ENCODE peak calls at places on chromosomes 2 and 18, in six cellular contexts. N is keratinocyte, D is IMR-90, L is endothelial cell of umbilical vein, U is K562, S is SK-N-SH. J is an unnamed sample.

GRCh38 chr18:12921178-12921577 is 26.6 kb upstream of the SEH1L start:
- DNase-seq in N (no peak), D (no peak), L (no peak), U (no peak), S (no peak), J (no peak)

GRCh38 chr18:3966985-3967856 is 487.9 kb downstream of the DLGAP1 start:
- DNase-seq in N (no peak), D (peak), L (no peak), U (no peak), S (no peak), J (no peak)

GRCh38 chr2:191171291-191171690 is 20.5 kb upstream of the STAT4 start:
- DNase-seq in N (no peak), D (no peak), L (no peak), U (no peak), S (peak), J (no peak)

GRCh38 chr2:128729051-128729450 is 410.4 kb upstream of the HS6ST1 start:
- DNase-seq in N (no peak), D (no peak), L (no peak), U (no peak), S (no peak), J (no peak)

GRCh38 chr18:40293311-40293710 is 1661.7 kb upstream of the PIK3C3 start:
- DNase-seq in N (no peak), D (no peak), L (no peak), U (no peak), S (no peak), J (no peak)

GRCh38 chr18:63379639-63379962 is 12.6 kb upstream of the KDSR start:
- DNase-seq in N (no peak), D (peak), L (no peak), U (no peak), S (no peak), J (no peak)

GRCh38 chr2:8457092-8457481 is 224.8 kb upstream of the ID2 start:
- DNase-seq in N (no peak), D (no peak), L (no peak), U (no peak), S (peak), J (no peak)

GRCh38 chr2:30765226-30765625 is 42.0 kb downstream of the CAPN13 start:
- DNase-seq in N (no peak), D (no peak), L (no peak), U (no peak), S (no peak), J (no peak)

GRCh38 chr2:234191819-234192407 is 141.4 kb downstream of the SPP2 start:
- DNase-seq in N (peak), D (peak), L (no peak), U (no peak), S (no peak), J (no peak)

GRCh38 chr2:234679151-234679765 is 182.4 kb upstream of the ARL4C start:
- DNase-seq in N (no peak), D (no peak), L (no peak), U (no peak), S (no peak), J (no peak)

GRCh38 chr2:151315381-151315903 is 26.0 kb upstream of the NMI start:
- DNase-seq in N (no peak), D (peak), L (no peak), U (no peak), S (no peak), J (no peak)

GRCh38 chr18:23137093-23137640 is 1.9 kb downstream of the CABLES1 start:
- DNase-seq in N (no peak), D (no peak), L (peak), U (no peak), S (no peak), J (no peak)

GRCh38 chr2:205678743-205679142 is 3.6 kb upstream of the NRP2 start:
- DNase-seq in N (no peak), D (no peak), L (no peak), U (no peak), S (no peak), J (no peak)

GRCh38 chr2:121205321-121205942 is 79.6 kb downstream of the TFCP2L1 start:
- DNase-seq in N (no peak), D (no peak), L (no peak), U (no peak), S (peak), J (no peak)

GRCh38 chr2:12416600-12416999 is 300.1 kb upstream of the TRIB2 start:
- DNase-seq in N (no peak), D (peak), L (peak), U (peak), S (no peak), J (no peak)

GRCh38 chr2:229164545-229165249 is 106.4 kb downstream of the PID1 start:
- DNase-seq in N (no peak), D (peak), L (no peak), U (no peak), S (no peak), J (no peak)

GRCh38 chr18:12645751-12646203 is 12.1 kb downstream of the SPIRE1 start:
- DNase-seq in N (no peak), D (peak), L (peak), U (no peak), S (no peak), J (no peak)

GRCh38 chr2:203631068-203631757 is 75.2 kb upstream of the CD28 start:
- DNase-seq in N (no peak), D (no peak), L (no peak), U (no peak), S (no peak), J (no peak)

GRCh38 chr2:162092656-162093556 is 18.9 kb upstream of the DPP4 start:
- DNase-seq in N (peak), D (peak), L (peak), U (no peak), S (no peak), J (peak)

GRCh38 chr18:77635858-77636257 is 386.2 kb downstream of the GALR1 start:
- DNase-seq in N (no peak), D (no peak), L (no peak), U (no peak), S (no peak), J (no peak)

GRCh38 chr18:3599861-3600260 is 149.9 kb downstream of the TGIF1 start:
- DNase-seq in N (no peak), D (no peak), L (no peak), U (no peak), S (no peak), J (no peak)

GRCh38 chr2:53913721-53914120 is 54.0 kb upstream of the GPR75 start:
- DNase-seq in N (no peak), D (peak), L (peak), U (no peak), S (no peak), J (no peak)

GRCh38 chr2:30072250-30072842 is 74.5 kb upstream of the YPEL5 start:
- DNase-seq in N (peak), D (peak), L (peak), U (peak), S (peak), J (peak)

GRCh38 chr18:46333371-46334199 is 229.4 kb downstream of the HAUS1 start:
- DNase-seq in N (no peak), D (no peak), L (no peak), U (no peak), S (peak), J (no peak)

GRCh38 chr2:30259071-30259470 is 27.7 kb downstream of the LBH start:
- DNase-seq in N (no peak), D (no peak), L (no peak), U (no peak), S (no peak), J (no peak)

GRCh38 chr18:79779021-79779699 is 18.6 kb upstream of the KCNG2 start:
- DNase-seq in N (no peak), D (no peak), L (no peak), U (no peak), S (peak), J (peak)

GRCh38 chr18:69774831-69775230 is 172.8 kb downstream of the CD226 start:
- DNase-seq in N (no peak), D (peak), L (no peak), U (no peak), S (no peak), J (no peak)

GRCh38 chr2:169049142-169049541 is 18.0 kb upstream of the ABCB11 start:
- DNase-seq in N (no peak), D (no peak), L (no peak), U (no peak), S (no peak), J (no peak)

GRCh38 chr18:28512357-28512756 is 335.4 kb upstream of the CDH2 start:
- DNase-seq in N (no peak), D (no peak), L (no peak), U (no peak), S (no peak), J (no peak)

GRCh38 chr18:9215221-9215933 is 78.8 kb downstream of the ANKRD12 start:
- DNase-seq in N (no peak), D (no peak), L (no peak), U (no peak), S (no peak), J (no peak)

GRCh38 chr2:208040199-208041171 is 15.2 kb upstream of the PLEKHM3 start:
- DNase-seq in N (no peak), D (peak), L (peak), U (peak), S (peak), J (peak)

GRCh38 chr2:72146357-72147302 is 1.0 kb downstream of the CYP26B1 start:
- DNase-seq in N (no peak), D (no peak), L (peak), U (no peak), S (peak), J (peak)

GRCh38 chr2:159131882-159132281 is 154.6 kb downstream of the WDSUB1 start:
- DNase-seq in N (no peak), D (peak), L (peak), U (no peak), S (no peak), J (peak)

GRCh38 chr2:74530239-74531161 is 767 bp downstream of the HTRA2 start:
- DNase-seq in N (no peak), D (peak), L (peak), U (peak), S (peak), J (peak)

GRCh38 chr2:61967262-61967661 is 61.8 kb downstream of the COMMD1 start:
- DNase-seq in N (no peak), D (peak), L (no peak), U (no peak), S (no peak), J (no peak)

GRCh38 chr2:29317077-29317517 is 201.9 kb downstream of the CLIP4 start:
- DNase-seq in N (no peak), D (no peak), L (no peak), U (no peak), S (no peak), J (no peak)

GRCh38 chr2:84849271-84849952 is 31.5 kb downstream of the TRABD2A start:
- DNase-seq in N (no peak), D (peak), L (no peak), U (no peak), S (no peak), J (no peak)

GRCh38 chr2:178479275-178479616 is 846 bp upstream of the FKBP7 start:
- DNase-seq in N (no peak), D (no peak), L (no peak), U (peak), S (no peak), J (no peak)
- TF ChIP-seq CTCF in N (no peak), D (no peak), L (no peak), U (no peak), S (no peak), J (no peak)

GRCh38 chr18:25456284-25456683 is 104.3 kb upstream of the ZNF521 start:
- DNase-seq in N (no peak), D (no peak), L (peak), U (no peak), S (no peak), J (no peak)

GRCh38 chr18:25459814-25460213 is 107.8 kb upstream of the ZNF521 start:
- DNase-seq in N (no peak), D (no peak), L (no peak), U (no peak), S (no peak), J (no peak)

GRCh38 chr18:25457196-25457595 is 105.2 kb upstream of the ZNF521 start:
- DNase-seq in N (no peak), D (no peak), L (no peak), U (no peak), S (no peak), J (no peak)

GRCh38 chr18:25454728-25455127 is 102.8 kb upstream of the ZNF521 start:
- DNase-seq in N (no peak), D (no peak), L (no peak), U (no peak), S (no peak), J (no peak)

GRCh38 chr18:25457636-25458035 is 105.7 kb upstream of the ZNF521 start:
- DNase-seq in N (no peak), D (peak), L (no peak), U (no peak), S (no peak), J (no peak)
- H2AFZ ChIP-seq in N (no peak), D (no peak), L (no peak), U (no peak), S (no peak), J (no peak)

GRCh38 chr18:47931707-47932103 is 1.2 kb upstream of the SMAD2 start:
- DNase-seq in N (no peak), D (no peak), L (no peak), U (peak), S (peak), J (no peak)
- TF ChIP-seq CTCF in N (no peak), D (no peak), L (no peak), U (peak), S (no peak), J (no peak)

DNA sequence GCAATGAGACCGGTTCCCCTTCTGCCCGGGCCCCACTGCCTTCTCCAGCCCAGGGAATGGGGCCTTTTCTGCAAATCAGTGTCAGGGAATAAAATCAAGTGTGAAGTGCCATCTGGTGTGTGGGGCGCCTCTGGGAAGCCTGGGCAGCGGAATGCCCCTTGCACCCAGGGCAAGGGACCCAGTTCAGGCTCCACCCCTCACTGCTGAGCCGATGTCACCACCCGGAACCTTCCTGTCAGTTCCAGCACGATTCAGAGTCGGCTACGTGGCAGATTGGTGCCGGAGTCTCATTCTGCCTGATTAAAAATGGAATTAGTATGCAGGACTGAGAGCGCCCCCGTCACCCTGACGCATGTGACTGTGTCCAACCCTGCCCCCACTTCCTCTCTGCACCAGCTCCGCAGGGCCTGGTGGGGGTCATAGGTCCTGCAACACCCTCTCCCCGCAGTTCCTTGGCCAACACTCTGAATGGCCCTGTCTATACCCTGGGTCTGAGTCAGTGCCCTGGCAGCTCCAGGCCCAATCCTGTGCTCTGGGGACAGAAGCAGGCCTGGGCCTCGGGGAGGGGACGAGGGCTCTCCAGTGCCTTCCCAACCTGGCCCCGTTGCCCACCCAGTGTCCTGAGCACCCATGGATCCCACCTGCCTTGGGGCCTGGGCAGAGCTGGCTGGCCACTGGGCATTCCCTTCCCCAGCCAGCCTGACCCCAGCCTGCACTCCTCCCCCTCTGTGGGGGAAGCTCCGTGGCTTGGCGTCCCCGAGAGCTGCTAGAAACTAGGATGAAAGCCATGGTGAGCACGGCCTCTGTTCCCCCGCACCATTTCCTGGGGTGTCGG is 8.1 kb upstream of the ALPI start:
- DNase-seq in N (no peak), D (no peak), L (no peak), U (no peak), S (peak), J (peak)
- H2AFZ ChIP-seq in N (no peak), D (no peak), L (no peak), U (no peak), S (no peak), J (no peak)

DNA sequence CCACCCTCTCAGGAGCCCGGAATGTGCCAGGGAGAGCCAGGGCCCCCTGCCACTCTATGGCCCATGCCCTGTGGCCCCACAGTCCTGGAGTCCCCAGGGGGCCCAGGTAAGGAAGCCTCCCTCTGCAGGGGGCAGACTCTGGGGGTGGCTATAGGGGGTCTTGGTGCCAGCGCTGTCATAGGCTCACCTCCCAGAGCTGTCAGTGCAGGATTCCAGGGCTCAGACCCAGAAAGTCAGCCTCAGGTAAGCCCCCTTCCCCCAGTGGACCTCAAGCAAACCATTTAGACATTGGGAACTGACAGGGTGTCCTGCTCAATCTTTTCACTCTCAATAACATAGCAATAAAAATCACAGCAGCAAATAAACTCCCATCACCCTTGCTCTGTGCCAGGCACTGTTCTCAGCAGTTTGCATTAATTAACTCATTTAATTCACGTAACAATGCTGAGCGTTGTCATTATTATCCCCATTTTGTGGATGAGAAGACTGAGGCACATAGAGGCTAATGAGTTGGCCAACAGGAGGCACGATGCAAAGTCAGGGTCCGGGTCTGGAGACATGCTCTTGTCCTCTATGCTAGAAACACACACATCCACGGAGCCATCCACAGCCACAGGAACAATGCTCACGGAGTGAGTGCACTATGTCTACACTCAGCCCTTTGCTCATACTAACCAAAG is 79.6 kb downstream of the TNS1 start:
- DNase-seq in N (no peak), D (no peak), L (no peak), U (no peak), S (no peak), J (peak)
- TF ChIP-seq CTCF in N (no peak), D (no peak), L (no peak), U (no peak), S (no peak), J (no peak)